ENCODE peak calls at places on chromosomes 2 and 18, in four cellular contexts. D is GM23248, U is A549, Z is OCI-LY7. X is an unnamed sample.

GRCh38 chr2:223815884-223816570 is 21.4 kb downstream of the AP1S3 start:
- DNase-seq in D (no peak), Z (no peak), U (no peak), X (no peak)

GRCh38 chr2:127182626-127183458 is 37.3 kb downstream of the CYP27C1 start:
- DNase-seq in U (no peak), Z (no peak), D (no peak), X (no peak)

GRCh38 chr18:13446581-13447470 is 228.3 kb downstream of the LDLRAD4 start:
- DNase-seq in Z (no peak), U (peak), D (peak), X (peak)

GRCh38 chr18:49666045-49666444 is 104.2 kb downstream of the LIPG start:
- DNase-seq in D (peak), U (no peak), Z (no peak), X (no peak)

GRCh38 chr18:47595816-47596501 is 334.5 kb downstream of the SMAD2 start:
- DNase-seq in D (peak), U (peak), Z (peak), X (peak)

GRCh38 chr2:96081042-96081441 is 35.3 kb downstream of the ADRA2B start:
- DNase-seq in D (no peak), U (no peak), Z (no peak), X (no peak)

GRCh38 chr18:59432796-59433195 is 73.7 kb upstream of the LMAN1 start:
- DNase-seq in Z (no peak), U (no peak), D (no peak), X (no peak)

GRCh38 chr18:39460136-39460535 is 1894.5 kb upstream of the CELF4 start:
- DNase-seq in Z (no peak), D (no peak), U (no peak), X (no peak)

GRCh38 chr2:160227252-160227651 is 27.2 kb upstream of the ITGB6 start:
- DNase-seq in Z (no peak), D (peak), U (no peak), X (no peak)

GRCh38 chr2:28588231-28588725 is 92.4 kb downstream of the PLB1 start:
- DNase-seq in U (no peak), Z (no peak), D (no peak), X (no peak)

GRCh38 chr2:170339324-170339723 is 161.4 kb downstream of the MYO3B start:
- DNase-seq in Z (no peak), U (no peak), D (no peak), X (no peak)

GRCh38 chr2:170344663-170345099 is 166.7 kb downstream of the MYO3B start:
- DNase-seq in D (no peak), U (no peak), Z (no peak), X (no peak)

GRCh38 chr2:170340693-170341068 is 162.7 kb downstream of the MYO3B start:
- DNase-seq in U (no peak), Z (peak), D (no peak), X (no peak)

GRCh38 chr2:170339753-170340692 is 162.1 kb downstream of the MYO3B start:
- DNase-seq in D (no peak), Z (no peak), U (no peak), X (no peak)

GRCh38 chr2:170341684-170342631 is 164.0 kb downstream of the MYO3B start:
- DNase-seq in U (no peak), Z (no peak), D (no peak), X (no peak)
- H3K4me2 ChIP-seq in U (no peak), Z (peak), D (no peak), X (no peak)

GRCh38 chr2:86010083-86010482 is 95.6 kb downstream of the POLR1A start:
- DNase-seq in D (no peak), U (no peak), Z (no peak), X (no peak)

GRCh38 chr2:86015006-86015405 is 90.7 kb downstream of the POLR1A start:
- DNase-seq in U (no peak), Z (no peak), D (no peak), X (no peak)

GRCh38 chr2:86014493-86014892 is 91.2 kb downstream of the POLR1A start:
- DNase-seq in Z (no peak), U (no peak), D (no peak), X (no peak)

GRCh38 chr2:86012017-86012712 is 93.5 kb downstream of the POLR1A start:
- DNase-seq in Z (no peak), U (no peak), D (no peak), X (no peak)

GRCh38 chr2:86011449-86011941 is 94.2 kb downstream of the POLR1A start:
- DNase-seq in D (no peak), U (no peak), Z (no peak), X (no peak)
- H3K4me2 ChIP-seq in D (no peak), U (no peak), Z (no peak), X (no peak)

GRCh38 chr2:241965931-241966412 is 96.4 kb downstream of the RTP5 start:
- DNase-seq in U (no peak), D (peak), Z (peak), X (peak)

GRCh38 chr2:241967096-241967495 is 97.6 kb downstream of the RTP5 start:
- DNase-seq in D (no peak), Z (no peak), U (no peak), X (no peak)

GRCh38 chr2:241968417-241968816 is 98.9 kb downstream of the RTP5 start:
- DNase-seq in D (no peak), U (no peak), Z (no peak), X (no peak)

GRCh38 chr2:241967745-241968144 is 98.2 kb downstream of the RTP5 start:
- DNase-seq in U (no peak), Z (peak), D (no peak), X (no peak)

GRCh38 chr2:241966671-241967070 is 97.1 kb downstream of the RTP5 start:
- DNase-seq in Z (peak), U (no peak), D (no peak), X (no peak)
- H3K4me2 ChIP-seq in Z (peak), U (no peak), D (no peak), X (peak)

GRCh38 chr2:8525236-8525581 is 156.6 kb upstream of the ID2 start:
- DNase-seq in Z (no peak), D (no peak), U (no peak), X (no peak)

GRCh38 chr2:8525582-8526402 is 156.1 kb upstream of the ID2 start:
- DNase-seq in Z (peak), D (no peak), U (no peak), X (no peak)

GRCh38 chr2:8524388-8524787 is 157.5 kb upstream of the ID2 start:
- DNase-seq in D (no peak), Z (no peak), U (no peak), X (no peak)

GRCh38 chr2:8526403-8526696 is 155.5 kb upstream of the ID2 start:
- DNase-seq in D (no peak), U (no peak), Z (no peak), X (no peak)

GRCh38 chr2:8524823-8525222 is 157.0 kb upstream of the ID2 start:
- DNase-seq in Z (peak), U (no peak), D (no peak), X (no peak)
- H3K4me2 ChIP-seq in Z (peak), U (no peak), D (no peak), X (no peak)

X was measured in DND-41.